ENCODE peak calls at places on chromosome 22, in five cellular contexts. M, C, F, Z and O are unnamed samples.

GRCh38 chr22:33848251-33848650 is 72.0 kb downstream of the LARGE1 start:
- DNase-seq in M (no peak), C (no peak), F (no peak), Z (no peak), O (no peak)

GRCh38 chr22:37043828-37044538 is 7.6 kb upstream of the KCTD17 start:
- DNase-seq in M (peak; percentile 91), C (no peak), F (no peak), Z (peak; percentile 47), O (peak; percentile 62)

GRCh38 chr22:22598144-22598543 is 39.1 kb upstream of the PRAME start:
- DNase-seq in M (no peak), C (no peak), F (no peak), Z (no peak), O (no peak)

GRCh38 chr22:32660292-32660691 is 141.2 kb upstream of the TIMP3 start:
- DNase-seq in M (peak; percentile 83), C (peak; percentile 36), F (peak; percentile 35), Z (peak; percentile 37), O (no peak)

GRCh38 chr22:17436382-17436951 is 67.2 kb downstream of the CECR2 start:
- DNase-seq in M (no peak), C (no peak), F (peak; percentile 13), Z (no peak), O (no peak)

GRCh38 chr22:23775779-23776375 is 3.2 kb downstream of the MMP11 start:
- DNase-seq in M (no peak), C (no peak), F (no peak), Z (no peak), O (no peak)

GRCh38 chr22:47371263-47372090 is 609.0 kb downstream of the TBC1D22A start:
- DNase-seq in M (peak; percentile 34), C (no peak), F (no peak), Z (no peak), O (no peak)

GRCh38 chr22:22692707-22693530 is 48.5 kb downstream of the GGTLC2 start:
- DNase-seq in M (peak; percentile 92), C (no peak), F (no peak), Z (no peak), O (peak; percentile 47)

GRCh38 chr22:44624689-44625420 is 77.1 kb upstream of the PRR5 start:
- DNase-seq in M (no peak), C (no peak), F (no peak), Z (no peak), O (no peak)

GRCh38 chr22:29306830-29307657 is 594 bp downstream of the GAS2L1 start:
- DNase-seq in M (peak; percentile 85), C (no peak), F (peak; percentile 77), Z (no peak), O (no peak)

GRCh38 chr22:21992593-21993237 is 10.1 kb upstream of the TOP3B start:
- DNase-seq in M (no peak), C (no peak), F (no peak), Z (no peak), O (no peak)

GRCh38 chr22:22343603-22344276 is 99.2 kb downstream of the VPREB1 start:
- DNase-seq in M (peak; percentile 77), C (no peak), F (no peak), Z (no peak), O (no peak)

GRCh38 chr22:44569516-44569915 is 71.5 kb upstream of the RTL6 start:
- DNase-seq in M (no peak), C (no peak), F (no peak), Z (no peak), O (no peak)

GRCh38 chr22:44046485-44047141 is 22.5 kb downstream of the PARVB start:
- DNase-seq in M (no peak), C (no peak), F (no peak), Z (no peak), O (no peak)

GRCh38 chr22:31940506-31940905 is 3.8 kb upstream of the YWHAH start:
- DNase-seq in M (no peak), C (no peak), F (no peak), Z (no peak), O (no peak)

GRCh38 chr22:24159650-24160049 is 21.6 kb upstream of the SUSD2 start:
- DNase-seq in M (no peak), C (no peak), F (no peak), Z (no peak), O (no peak)

GRCh38 chr22:27752771-27753170 is 48.8 kb downstream of the MN1 start:
- DNase-seq in M (no peak), C (no peak), F (no peak), Z (no peak), O (no peak)

GRCh38 chr22:23763579-23764331 is 965 bp downstream of the C22orf15 start:
- DNase-seq in M (peak; percentile 66), C (no peak), F (no peak), Z (no peak), O (no peak)

GRCh38 chr22:46484861-46485595 is 52.4 kb downstream of the CELSR1 start:
- DNase-seq in M (no peak), C (no peak), F (peak; percentile 16), Z (no peak), O (no peak)

GRCh38 chr22:33807465-33807864 is 112.8 kb downstream of the LARGE1 start:
- DNase-seq in M (no peak), C (no peak), F (no peak), Z (no peak), O (no peak)

GRCh38 chr22:46436595-46437163 is 100.7 kb downstream of the CELSR1 start:
- DNase-seq in M (no peak), C (no peak), F (no peak), Z (no peak), O (no peak)

GRCh38 chr22:47357086-47357485 is 594.6 kb downstream of the TBC1D22A start:
- DNase-seq in M (no peak), C (no peak), F (no peak), Z (no peak), O (no peak)

GRCh38 chr22:28604961-28605360 is 74.7 kb downstream of the TTC28 start:
- DNase-seq in M (no peak), C (no peak), F (no peak), Z (no peak), O (no peak)

GRCh38 chr22:45318168-45318557 is 8.4 kb downstream of the FAM118A start:
- DNase-seq in M (peak; percentile 94), C (no peak), F (peak; percentile 83), Z (no peak), O (no peak)

GRCh38 chr22:33380789-33381530 is 322.8 kb upstream of the SYN3 start:
- DNase-seq in M (no peak), C (no peak), F (no peak), Z (no peak), O (no peak)

GRCh38 chr22:45887202-45888131 is 89.5 kb downstream of the WNT7B start:
- DNase-seq in M (no peak), C (no peak), F (no peak), Z (no peak), O (peak; percentile 94)

GRCh38 chr22:44464000-44464399 is 34.0 kb downstream of the RTL6 start:
- DNase-seq in M (no peak), C (no peak), F (no peak), Z (no peak), O (no peak)

GRCh38 chr22:39290724-39291161 is 28.7 kb downstream of the RPL3 start:
- DNase-seq in M (peak; percentile 48), C (no peak), F (no peak), Z (no peak), O (no peak)

DNA sequence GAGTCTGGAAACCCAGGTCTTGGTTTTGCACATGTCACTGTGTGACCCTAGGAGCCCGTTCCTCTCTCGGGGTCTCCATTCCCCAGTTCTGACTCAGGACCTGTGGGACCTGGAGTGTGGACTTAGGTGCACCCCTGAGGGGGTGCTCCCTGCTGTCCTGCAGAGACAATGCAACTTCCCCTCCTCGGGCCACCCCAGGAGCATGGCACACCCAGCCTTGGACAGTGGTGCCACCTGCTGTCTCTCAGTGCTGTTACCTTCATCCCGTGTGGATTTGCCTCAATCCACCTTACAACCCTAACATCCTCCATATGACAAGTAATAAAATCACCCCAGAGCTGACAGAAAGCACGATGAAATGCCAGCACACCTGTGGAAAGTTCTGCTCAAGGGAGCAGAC is 27.5 kb upstream of the CRYBB3 start:
- DNase-seq in M (no peak), C (no peak), F (no peak), Z (peak; percentile 8), O (no peak)
- TF ChIP-seq CTCF in M (no peak), C (peak; percentile 64), F (peak; percentile 41), Z (peak; percentile 59), O (peak; percentile 74)

GRCh38 chr22:40853330-40853729 is 3.1 kb downstream of the ST13 start:
- DNase-seq in M (no peak), C (no peak), F (no peak), Z (no peak), O (no peak)
- H3K4me3 ChIP-seq in M (no peak overlapping the region), C (no peak overlapping the region), F (peak overlapping the region; percentile 76), Z (no peak overlapping the region), O (peak overlapping the region; percentile 98)

DNA sequence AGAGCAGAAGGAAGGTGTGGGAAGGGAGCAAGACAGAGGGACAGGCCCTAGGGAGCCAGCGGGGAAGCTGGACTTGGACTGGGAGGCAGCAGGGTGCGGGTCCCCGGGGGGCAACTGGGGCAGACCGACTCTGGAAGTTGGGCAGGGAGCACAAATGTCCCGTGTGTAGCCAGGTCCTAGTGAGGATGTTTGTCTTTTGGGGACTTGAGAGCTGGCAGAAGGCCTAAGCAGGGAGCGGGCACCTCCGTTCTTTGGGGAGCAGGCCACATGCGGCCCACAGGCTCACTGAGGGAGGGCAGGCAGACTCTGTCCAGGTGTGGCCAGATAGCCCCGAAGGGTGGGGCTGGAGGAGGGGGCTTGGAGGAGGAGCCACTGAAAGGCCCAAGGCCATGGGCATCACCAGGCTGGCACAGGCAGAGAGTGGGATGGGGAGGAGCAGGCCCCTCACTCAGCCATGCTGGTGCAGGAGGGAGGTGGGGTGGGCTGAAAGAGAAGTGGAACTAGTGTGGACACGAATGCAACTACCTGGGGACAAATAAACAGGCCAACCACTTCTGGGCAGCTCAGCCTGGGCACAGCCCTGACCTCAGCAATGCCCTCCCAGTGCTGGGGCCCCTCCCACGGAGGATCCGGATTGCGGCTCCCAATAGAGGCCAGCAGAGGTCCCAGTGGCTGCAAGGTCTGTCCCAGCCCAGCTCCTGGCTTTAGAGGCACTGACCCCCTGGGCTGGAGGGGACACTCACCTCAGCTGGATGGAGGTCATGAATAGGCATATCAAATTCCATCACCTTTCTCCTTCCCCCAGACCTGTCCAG is 1.3 kb upstream of the SCARF2 start:
- DNase-seq in M (peak; percentile 40), C (no peak), F (no peak), Z (no peak), O (no peak)
- TF ChIP-seq CTCF in M (no peak), C (peak; percentile 44), F (no peak), Z (no peak), O (no peak)

GRCh38 chr22:42645341-42645937 is 3.8 kb downstream of the CYB5R3 start:
- DNase-seq in M (no peak), C (no peak), F (no peak), Z (no peak), O (no peak)
- H3K4me3 ChIP-seq in M (peak overlapping the region; percentile 43), C (no peak overlapping the region), F (no peak overlapping the region), Z (no peak overlapping the region), O (no peak overlapping the region)

DNA sequence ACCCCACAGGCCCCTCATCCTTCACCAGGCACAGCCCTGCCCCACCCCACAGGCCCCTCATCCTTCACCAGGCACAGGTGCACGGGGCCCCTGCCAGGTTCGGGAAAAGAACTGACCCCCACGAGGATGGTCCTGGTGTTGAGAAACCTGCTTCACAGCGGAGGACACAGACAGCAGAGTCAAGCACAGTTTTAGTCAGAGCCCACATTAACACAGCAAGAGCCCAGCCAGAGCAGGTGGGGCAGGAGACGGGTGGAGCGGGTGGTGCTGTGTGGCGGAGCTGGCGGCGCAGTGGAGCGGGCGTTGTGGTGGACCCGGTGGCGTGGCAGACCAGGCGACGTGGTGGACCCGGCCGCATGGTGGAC is 1085.5 kb downstream of the BRD1 start:
- DNase-seq in M (peak; percentile 26), C (no peak), F (no peak), Z (no peak), O (no peak)
- TF ChIP-seq CTCF in M (no peak), C (no peak), F (no peak), Z (no peak), O (no peak)